ENCODE peak calls at places on chromosomes 2 and 18, in four cellular contexts. T is WTC11, K is K562, S is GM12878. H is an unnamed sample.

GRCh38 chr2:241964133-241964532 is 94.6 kb downstream of the RTP5 start:
- DNase-seq in S (no peak), K (peak; percentile 18), T (no peak), H (no peak)

GRCh38 chr18:48994044-48994651 is 43.4 kb upstream of the SMAD7 start:
- DNase-seq in K (no peak), T (no peak), S (no peak), H (no peak)

GRCh38 chr2:135151615-135152014 is 99.5 kb downstream of the RAB3GAP1 start:
- DNase-seq in T (no peak), K (no peak), S (no peak), H (no peak)

GRCh38 chr18:12880532-12880892 is 3.5 kb downstream of the PTPN2 start:
- DNase-seq in T (no peak), S (no peak), K (peak; percentile 30), H (no peak)

GRCh38 chr2:240934701-240935100 is 28.6 kb downstream of the CROCC2 start:
- DNase-seq in T (peak; percentile 11), S (no peak), K (no peak), H (peak; percentile 17)

GRCh38 chr2:10057231-10058107 is 14.1 kb downstream of the KLF11 start:
- DNase-seq in T (peak; percentile 92), K (peak; percentile 87), S (no peak), H (peak; percentile 58)

GRCh38 chr2:219439518-219439917 is 4.9 kb downstream of the SPEG start:
- DNase-seq in S (no peak), T (no peak), K (no peak), H (no peak)

GRCh38 chr2:168607992-168608391 is 151.9 kb downstream of the CERS6 start:
- DNase-seq in T (no peak), S (no peak), K (no peak), H (no peak)

GRCh38 chr2:72744049-72744448 is 81.8 kb downstream of the EXOC6B start:
- DNase-seq in S (no peak), K (no peak), T (no peak), H (no peak)

GRCh38 chr2:105517814-105518705 is 119.2 kb upstream of the FHL2 start:
- DNase-seq in S (no peak), K (no peak), T (no peak), H (peak; percentile 38)

GRCh38 chr2:233414273-233414654 is 60.0 kb downstream of the DGKD start:
- DNase-seq in K (no peak), S (no peak), T (no peak), H (no peak)

GRCh38 chr2:170819941-170820646 is 3.4 kb downstream of the GAD1 start:
- DNase-seq in K (no peak), T (peak; percentile 71), S (no peak), H (peak; percentile 50)

GRCh38 chr2:233816771-233817170 is 37.6 kb downstream of the HJURP start:
- DNase-seq in K (no peak), T (no peak), S (no peak), H (peak; percentile 49)

GRCh38 chr2:3434654-3435053 is 55.2 kb downstream of the TRAPPC12 start:
- DNase-seq in K (no peak), S (no peak), T (no peak), H (peak; percentile 44)

GRCh38 chr2:26463252-26464207 is 14.4 kb downstream of the OTOF start:
- DNase-seq in T (peak; percentile 16), S (no peak), K (no peak), H (peak; percentile 55)

GRCh38 chr2:1830936-1831616 is 86.8 kb upstream of the PXDN start:
- DNase-seq in S (no peak), K (no peak), T (no peak), H (no peak)

GRCh38 chr18:34760444-34760843 is 50.3 kb downstream of the DTNA start:
- DNase-seq in K (no peak), S (no peak), T (no peak), H (no peak)

GRCh38 chr2:47520302-47520630 is 117.3 kb downstream of the MSH2 start:
- DNase-seq in S (no peak), K (peak; percentile 12), T (no peak), H (peak; percentile 54)

GRCh38 chr2:28652217-28652616 is 99.4 kb upstream of the PPP1CB start:
- DNase-seq in K (no peak), T (no peak), S (no peak), H (no peak)

GRCh38 chr2:229330952-229331351 is 59.9 kb upstream of the PID1 start:
- DNase-seq in K (no peak), T (no peak), S (no peak), H (no peak)

GRCh38 chr2:160882906-160883305 is 277.3 kb upstream of the TANK start:
- DNase-seq in S (no peak), T (no peak), K (no peak), H (no peak)

GRCh38 chr18:57429607-57430165 is 5.5 kb upstream of the ONECUT2 start:
- DNase-seq in S (no peak), T (no peak), K (no peak), H (no peak)

GRCh38 chr2:157261199-157261782 is 3.8 kb downstream of the GALNT5 start:
- DNase-seq in T (no peak), S (no peak), K (peak; percentile 99), H (peak; percentile 0)

GRCh38 chr18:38297910-38298309 is 732.3 kb upstream of the CELF4 start:
- DNase-seq in K (no peak), T (no peak), S (no peak), H (peak; percentile 78)

GRCh38 chr2:127897531-127898187 is 11.9 kb upstream of the AMMECR1L start:
- DNase-seq in S (no peak), K (no peak), T (no peak), H (no peak)

GRCh38 chr2:222952204-222952603 is 91.4 kb downstream of the ACSL3 start:
- DNase-seq in T (no peak), S (no peak), K (no peak), H (no peak)

GRCh38 chr18:57231846-57232245 is 85.0 kb downstream of the BOD1L2 start:
- DNase-seq in K (no peak), T (no peak), S (no peak), H (no peak)

GRCh38 chr2:142174176-142174575 is 43.4 kb upstream of the LRP1B start:
- DNase-seq in T (no peak), K (no peak), S (no peak), H (no peak)

GRCh38 chr2:74835831-74836674 is 2.1 kb downstream of the HK2 start:
- DNase-seq in S (no peak), T (no peak), K (peak; percentile 70), H (peak; percentile 75)

GRCh38 chr18:74836296-74837139 is 238.8 kb downstream of the ZNF407 start:
- DNase-seq in T (no peak), K (no peak), S (no peak), H (peak; percentile 61)

GRCh38 chr2:166197446-166197845 is 69.6 kb upstream of the SCN1A start:
- DNase-seq in K (no peak), S (no peak), T (no peak), H (no peak)

DNA sequence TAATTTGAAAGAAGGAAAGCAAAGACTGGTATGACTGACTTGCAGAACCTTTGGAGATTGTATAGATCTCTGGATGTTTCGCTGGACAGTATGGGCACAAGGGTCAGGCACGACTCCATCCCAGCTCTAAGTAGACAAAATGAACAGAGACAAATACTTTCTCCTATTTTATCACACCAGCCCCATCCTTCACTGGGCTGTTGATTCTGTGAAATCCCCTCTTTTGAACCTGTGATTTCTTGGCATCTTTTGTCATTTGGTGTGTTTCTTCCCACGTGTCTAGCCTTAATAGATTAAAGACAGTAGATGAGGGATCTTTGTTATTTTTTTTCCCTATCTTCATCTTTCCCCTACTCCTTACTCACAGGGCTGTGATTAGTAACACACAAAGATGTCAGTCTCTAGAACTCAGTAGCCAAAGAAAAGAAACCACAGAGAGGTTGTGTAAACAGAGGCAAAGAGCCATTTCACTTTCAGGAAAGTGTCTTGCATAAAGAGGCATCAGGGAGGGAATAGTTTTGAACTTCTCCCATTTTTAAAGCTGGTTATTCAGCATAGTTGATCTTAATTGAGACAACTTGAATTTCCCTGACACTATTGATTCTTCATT is 61.7 kb downstream of the ICOS start:
- DNase-seq in S (no peak), T (no peak), K (no peak), H (no peak)
- TF ChIP-seq USF1 in S (no peak), T (no peak), K (no peak), H (no peak)

GRCh38 chr2:204220896-204221295 is 284.3 kb downstream of the ICOS start:
- DNase-seq in T (no peak), K (no peak), S (no peak), H (no peak)

GRCh38 chr2:204225633-204226032 is 289.1 kb downstream of the ICOS start:
- DNase-seq in S (no peak), K (no peak), T (no peak), H (no peak)

GRCh38 chr2:204223544-204223943 is 287.0 kb downstream of the ICOS start:
- DNase-seq in T (no peak), S (no peak), K (no peak), H (no peak)

GRCh38 chr2:204228169-204228940 is 291.8 kb downstream of the ICOS start:
- DNase-seq in S (no peak), T (no peak), K (no peak), H (peak; percentile 47)

GRCh38 chr2:204226305-204226861 is 289.8 kb downstream of the ICOS start:
- DNase-seq in S (no peak), K (no peak), T (no peak), H (no peak)
- TF ChIP-seq USF1 in S (no peak), K (no peak), T (no peak), H (no peak)

DNA sequence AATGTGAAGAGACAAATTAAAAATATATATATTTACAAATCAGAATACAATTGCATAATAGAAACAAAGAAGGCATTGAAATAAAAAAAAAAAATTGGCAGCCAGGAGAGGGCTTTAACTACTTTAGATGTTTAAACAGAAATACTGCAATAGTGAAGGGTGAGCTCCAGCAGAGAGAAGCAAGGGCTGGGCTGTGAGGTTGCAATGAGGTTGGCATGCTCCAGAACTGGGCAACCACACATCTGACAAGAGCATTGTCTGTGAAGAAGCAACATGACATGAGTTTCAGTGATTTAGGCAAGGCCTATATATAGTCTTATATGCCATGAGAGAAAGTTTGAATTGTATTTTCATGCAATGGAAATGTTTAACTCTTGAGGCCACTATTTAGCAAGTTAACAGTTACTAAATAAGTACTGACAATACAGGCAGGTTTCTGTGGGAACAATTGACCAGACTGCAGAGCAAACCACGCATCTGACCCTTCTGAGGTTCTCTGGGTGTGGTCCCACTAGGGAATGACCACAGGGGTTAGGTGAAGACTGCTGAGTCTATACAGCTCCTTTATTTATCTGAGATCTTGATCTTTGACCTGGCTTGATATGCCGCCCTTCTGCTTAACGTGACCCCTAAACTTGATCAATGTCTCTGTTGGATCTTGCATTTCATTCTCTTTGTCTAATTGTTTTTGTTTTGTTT is 354.2 kb upstream of the PIK3C3 start:
- DNase-seq in K (no peak), T (no peak), S (no peak), H (no peak)
- TF ChIP-seq USF1 in K (no peak), T (no peak), S (no peak), H (no peak)

GRCh38 chr2:179913809-179914208 is 52.4 kb upstream of the ZNF385B start:
- DNase-seq in T (no peak), K (no peak), S (no peak), H (no peak)

GRCh38 chr2:179915395-179915992 is 54.1 kb upstream of the ZNF385B start:
- DNase-seq in T (no peak), S (no peak), K (no peak), H (no peak)

GRCh38 chr2:179911569-179911968 is 50.2 kb upstream of the ZNF385B start:
- DNase-seq in K (no peak), T (no peak), S (no peak), H (no peak)

DNA sequence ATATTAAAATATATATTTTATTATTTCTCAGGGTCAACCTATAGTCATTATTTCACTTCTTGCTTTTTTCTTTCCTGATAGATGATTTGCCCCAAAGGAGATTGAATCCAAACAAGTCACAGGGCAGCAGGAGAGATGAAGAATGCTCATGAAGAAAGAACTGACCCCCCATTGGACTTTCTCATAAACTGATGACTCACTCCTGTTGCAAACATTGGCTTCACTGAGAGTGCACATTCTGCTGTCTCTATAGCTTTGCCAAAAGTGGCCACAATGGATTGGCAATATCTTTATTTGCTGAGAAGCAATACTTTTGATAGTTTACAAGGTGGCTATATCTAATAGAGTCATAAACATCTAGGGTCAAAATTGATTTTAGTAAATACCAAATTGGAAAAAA is 55.9 kb upstream of the ZNF385B start:
- DNase-seq in K (no peak), S (no peak), T (no peak), H (no peak)
- TF ChIP-seq USF1 in K (no peak), S (no peak), T (no peak), H (no peak)

H was measured in SK-N-SH.